ENCODE peak calls at places on chromosome 6, in eight cellular contexts. U is hepatocyte; G is fibroblast of the aortic adventitia; P is CD8-positive, alpha-beta T cell; X is pancreas; I is cardiac fibroblast; J is PC-3; N is A549. B is an unnamed sample.

GRCh38 chr6:43171284-43172126 is 436 bp downstream of the SRF start:
- DNase-seq in U (peak; percentile 57), G (no peak), P (no peak), X (no peak), I (no peak), J (no peak), N (peak; percentile 75), B (no peak)

GRCh38 chr6:34791842-34792604 is at the start of gene BLTP3A:
- DNase-seq in U (peak; percentile 94), G (peak; percentile 50), P (peak; percentile 76), X (peak; percentile 65), I (peak; percentile 55), J (peak; percentile 80), N (peak; percentile 69), B (peak; percentile 49)

GRCh38 chr6:39026175-39026574 is 22.4 kb upstream of the GLP1R start:
- DNase-seq in U (no peak), G (no peak), P (no peak), X (no peak), I (no peak), J (no peak), N (no peak), B (no peak)

GRCh38 chr6:5490495-5491069 is 229.3 kb downstream of the FARS2 start:
- DNase-seq in U (no peak), G (no peak), P (no peak), X (no peak), I (no peak), J (no peak), N (no peak), B (no peak)

GRCh38 chr6:108117427-108118358 is 43.2 kb upstream of the OSTM1 start:
- DNase-seq in U (peak; percentile 47), G (peak; percentile 36), P (no peak), X (peak; percentile 43), I (peak; percentile 24), J (no peak), N (peak; percentile 18), B (peak; percentile 17)

GRCh38 chr6:24460966-24461365 is 28.4 kb downstream of the GPLD1 start:
- DNase-seq in U (no peak), G (no peak), P (no peak), X (no peak), I (no peak), J (peak; percentile 29), N (no peak), B (no peak)

GRCh38 chr6:111812080-111813038 is 60.9 kb downstream of the FYN start:
- DNase-seq in U (no peak), G (peak; percentile 69), P (no peak), X (no peak), I (peak; percentile 66), J (peak; percentile 77), N (no peak), B (no peak)

GRCh38 chr6:56856036-56856580 is 98.8 kb upstream of the BEND6 start:
- DNase-seq in U (no peak), G (peak; percentile 93), P (no peak), X (no peak), I (no peak), J (no peak), N (no peak), B (no peak)

GRCh38 chr6:167049275-167049674 is 50.1 kb downstream of the CEP43 start:
- DNase-seq in U (no peak), G (no peak), P (no peak), X (no peak), I (no peak), J (no peak), N (no peak), B (no peak)

GRCh38 chr6:150409576-150410066 is 40.8 kb downstream of the IYD start:
- DNase-seq in U (peak; percentile 23), G (no peak), P (no peak), X (peak; percentile 64), I (peak; percentile 29), J (peak; percentile 55), N (no peak), B (no peak)

GRCh38 chr6:46410330-46410953 is 80.8 kb downstream of the RCAN2 start:
- DNase-seq in U (peak; percentile 49), G (peak; percentile 68), P (no peak), X (peak; percentile 21), I (peak; percentile 75), J (peak; percentile 62), N (no peak), B (peak; percentile 61)

GRCh38 chr6:131949615-131949908 is 1.6 kb downstream of the CCN2 start:
- DNase-seq in U (no peak), G (peak; percentile 96), P (no peak), X (no peak), I (peak; percentile 93), J (no peak), N (no peak), B (peak; percentile 88)

GRCh38 chr6:20606831-20607230 is 72.6 kb downstream of the CDKAL1 start:
- DNase-seq in U (no peak), G (no peak), P (no peak), X (no peak), I (no peak), J (no peak), N (no peak), B (no peak)

GRCh38 chr6:163667372-163668060 is 253.0 kb downstream of the QKI start:
- DNase-seq in U (no peak), G (no peak), P (no peak), X (peak; percentile 52), I (peak; percentile 10), J (no peak), N (no peak), B (peak; percentile 72)

GRCh38 chr6:35905841-35906498 is 14.9 kb downstream of the SRPK1 start:
- DNase-seq in U (no peak), G (no peak), P (no peak), X (no peak), I (peak; percentile 32), J (no peak), N (no peak), B (no peak)

GRCh38 chr6:43278524-43279078 is 19.5 kb upstream of the SLC22A7 start:
- DNase-seq in U (no peak), G (peak; percentile 26), P (no peak), X (no peak), I (peak; percentile 13), J (peak; percentile 19), N (no peak), B (peak; percentile 8)

GRCh38 chr6:82097676-82098075 is 149.9 kb downstream of the IBTK start:
- DNase-seq in U (no peak), G (no peak), P (no peak), X (no peak), I (no peak), J (peak; percentile 62), N (no peak), B (no peak)

GRCh38 chr6:169881398-169881797 is 130.0 kb downstream of the ERMARD start:
- DNase-seq in U (no peak), G (no peak), P (no peak), X (no peak), I (no peak), J (no peak), N (no peak), B (no peak)

GRCh38 chr6:74656442-74656841 is 549.4 kb downstream of the COL12A1 start:
- DNase-seq in U (no peak), G (no peak), P (no peak), X (no peak), I (no peak), J (no peak), N (no peak), B (no peak)

GRCh38 chr6:107304421-107305025 is 154.8 kb downstream of the PDSS2 start:
- DNase-seq in U (no peak), G (no peak), P (no peak), X (no peak), I (peak; percentile 40), J (peak; percentile 87), N (no peak), B (peak; percentile 39)

GRCh38 chr6:105593056-105593455 is 190.2 kb upstream of the PREP start:
- DNase-seq in U (no peak), G (no peak), P (no peak), X (no peak), I (peak; percentile 52), J (peak; percentile 68), N (no peak), B (peak; percentile 65)

GRCh38 chr6:33017694-33018353 is 8.4 kb upstream of the HLA-DOA start:
- DNase-seq in U (no peak), G (no peak), P (no peak), X (no peak), I (no peak), J (no peak), N (no peak), B (no peak)

GRCh38 chr6:2094637-2095036 is 150.8 kb downstream of the GMDS start:
- DNase-seq in U (no peak), G (no peak), P (no peak), X (no peak), I (no peak), J (no peak), N (no peak), B (no peak)
- H3K4me3 ChIP-seq in U (no peak overlapping the region), G (no peak overlapping the region), P (no peak overlapping the region), X (no peak overlapping the region), I (no peak overlapping the region), J (no peak overlapping the region), N (no peak overlapping the region), B (no peak overlapping the region)

GRCh38 chr6:152232494-152233151 is 404.5 kb downstream of the SYNE1 start:
- DNase-seq in U (peak; percentile 26), G (peak; percentile 79), P (no peak), X (no peak), I (peak; percentile 49), J (no peak), N (no peak), B (peak; percentile 38)
- TF ChIP-seq CTCF in U (peak; percentile 6), G (peak; percentile 31), P (no peak), X (no peak), I (peak; percentile 25), J (no peak), N (no peak), B (peak; percentile 29)

DNA sequence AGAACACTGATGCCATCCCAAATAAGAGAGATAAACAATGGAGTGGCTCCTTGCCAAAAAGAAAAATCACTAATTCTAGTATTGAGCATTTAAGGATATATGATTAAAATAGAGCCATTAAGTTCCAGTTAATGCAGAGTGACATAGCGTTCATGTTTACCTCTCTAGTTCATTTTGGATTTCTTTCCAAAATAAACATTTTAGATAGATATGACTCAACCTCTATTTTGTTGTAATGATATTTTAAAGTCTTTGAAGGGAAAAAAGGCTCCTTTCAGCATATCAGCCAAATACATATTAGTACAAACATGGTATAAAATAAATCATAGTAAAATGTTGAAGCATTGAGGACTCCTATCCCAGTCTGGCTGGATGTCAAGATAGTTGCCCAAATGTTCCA is 33.4 kb downstream of the RWDD2A start:
- DNase-seq in U (no peak), G (peak; percentile 15), P (no peak), X (no peak), I (peak; percentile 33), J (peak; percentile 7), N (no peak), B (peak; percentile 10)
- H3K4me3 ChIP-seq in U (no peak overlapping the region), G (no peak overlapping the region), P (no peak overlapping the region), X (no peak overlapping the region), I (no peak overlapping the region), J (no peak overlapping the region), N (no peak overlapping the region), B (no peak overlapping the region)

GRCh38 chr6:155583997-155584396 is 128.4 kb upstream of the NOX3 start:
- DNase-seq in U (no peak), G (no peak), P (no peak), X (no peak), I (no peak), J (no peak), N (no peak), B (no peak)

GRCh38 chr6:155586036-155586557 is 130.5 kb upstream of the NOX3 start:
- DNase-seq in U (no peak), G (no peak), P (no peak), X (no peak), I (no peak), J (no peak), N (no peak), B (no peak)

GRCh38 chr6:155582016-155582991 is 126.7 kb upstream of the NOX3 start:
- DNase-seq in U (no peak), G (no peak), P (no peak), X (no peak), I (no peak), J (no peak), N (no peak), B (no peak)

GRCh38 chr6:155580904-155581303 is 125.3 kb upstream of the NOX3 start:
- DNase-seq in U (no peak), G (no peak), P (no peak), X (no peak), I (no peak), J (no peak), N (no peak), B (no peak)
- TF ChIP-seq CTCF in U (no peak), G (peak; percentile 13), P (no peak), X (no peak), I (no peak), J (peak; percentile 33), N (no peak), B (no peak)